ENCODE peak calls at places on chromosomes 5 and 9, in seven cellular contexts. D, H, C, A, K, E and P are unnamed samples. For H3K36me3, the result is how much of the 10 kb centered on the place peaks cover.

GRCh38 chr5:83430130-83431010 is 41.2 kb upstream of the VCAN start:
- DNase-seq in H (no peak), D (peak), E (peak), C (peak), K (peak), A (peak), P (peak)

GRCh38 chr5:158543539-158544387 is 556.0 kb downstream of the EBF1 start:
- DNase-seq in A (peak), D (no peak), E (no peak), H (no peak), C (no peak), K (no peak), P (no peak)

GRCh38 chr5:148734518-148734917 is 80.2 kb upstream of the HTR4 start:
- DNase-seq in H (no peak), E (no peak), D (no peak), C (no peak), K (no peak), A (no peak), P (no peak)

GRCh38 chr5:166883016-166883415 is 1408.4 kb upstream of the WWC1 start:
- DNase-seq in A (peak), D (no peak), K (no peak), C (no peak), H (no peak), E (no peak), P (no peak)

GRCh38 chr9:126939821-126940221 is 25.2 kb downstream of the RALGPS1 start:
- DNase-seq in K (no peak), A (no peak), H (no peak), C (peak), E (peak), D (no peak), P (no peak)

GRCh38 chr5:67246546-67246945 is 49.9 kb upstream of the CD180 start:
- DNase-seq in D (no peak), A (no peak), H (no peak), C (no peak), K (no peak), E (no peak), P (no peak)

GRCh38 chr5:75510417-75510835 is 1.0 kb downstream of the CERT1 start:
- DNase-seq in C (peak), D (no peak), H (peak), A (peak), E (peak), K (no peak), P (no peak)

GRCh38 chr5:173984218-173984617 is 4.8 kb upstream of the C5orf47 start:
- DNase-seq in C (no peak), A (peak), E (peak), K (no peak), D (no peak), H (no peak), P (no peak)

GRCh38 chr9:82109626-82110025 is 121.1 kb downstream of the SPATA31D1 start:
- DNase-seq in K (no peak), H (no peak), A (peak), C (no peak), D (no peak), E (no peak), P (no peak)

GRCh38 chr5:140554454-140554853 is 2.8 kb downstream of the SRA1 start:
- DNase-seq in K (no peak), C (no peak), E (no peak), D (no peak), H (no peak), A (peak), P (no peak)

GRCh38 chr5:32017638-32018429 is 156.3 kb downstream of the GOLPH3 start:
- DNase-seq in D (no peak), A (peak), E (no peak), H (no peak), C (peak), K (peak), P (no peak)

GRCh38 chr5:77847129-77847460 is 71.0 kb upstream of the TBCA start:
- DNase-seq in E (no peak), C (no peak), D (no peak), H (no peak), A (no peak), K (no peak), P (no peak)

GRCh38 chr5:57416246-57416996 is 66.2 kb downstream of the ACTBL2 start:
- DNase-seq in D (no peak), A (peak), K (no peak), E (no peak), C (no peak), H (no peak), P (no peak)

GRCh38 chr9:38388283-38389223 is 3.9 kb upstream of the ALDH1B1 start:
- DNase-seq in E (no peak), D (no peak), A (peak), C (no peak), H (peak), K (peak), P (no peak)

GRCh38 chr9:38390442-38390841 is 2.1 kb upstream of the ALDH1B1 start:
- DNase-seq in H (no peak), D (no peak), C (no peak), E (no peak), A (no peak), K (no peak), P (no peak)

GRCh38 chr9:38387751-38388150 is 4.8 kb upstream of the ALDH1B1 start:
- DNase-seq in C (no peak), K (no peak), A (no peak), D (no peak), E (no peak), H (no peak), P (no peak)

GRCh38 chr9:38390851-38391250 is 1.7 kb upstream of the ALDH1B1 start:
- DNase-seq in E (peak), A (no peak), K (no peak), H (no peak), C (no peak), D (no peak), P (no peak)

GRCh38 chr9:38389313-38389712 is 3.2 kb upstream of the ALDH1B1 start:
- DNase-seq in A (peak), C (no peak), K (no peak), H (no peak), E (no peak), D (no peak), P (no peak)
- H3K36me3 ChIP-seq in A (under half), C (under half), K (under half), H (under half), E (under half), D (under half), P (under half)

GRCh38 chr9:21815643-21816042 is 13.2 kb downstream of the MTAP start:
- DNase-seq in H (no peak), C (no peak), E (no peak), D (no peak), A (no peak), K (no peak), P (no peak)

GRCh38 chr9:21812415-21812814 is 10.0 kb downstream of the MTAP start:
- DNase-seq in D (no peak), H (no peak), K (no peak), C (no peak), A (peak), E (no peak), P (no peak)

GRCh38 chr9:21811914-21812313 is 9.5 kb downstream of the MTAP start:
- DNase-seq in E (no peak), A (no peak), K (no peak), H (no peak), D (no peak), C (no peak), P (no peak)

GRCh38 chr9:21812945-21813568 is 10.6 kb downstream of the MTAP start:
- DNase-seq in D (peak), C (peak), K (peak), H (peak), E (peak), A (peak), P (peak)

GRCh38 chr9:21813575-21814473 is 11.4 kb downstream of the MTAP start:
- DNase-seq in H (peak), E (peak), C (peak), D (no peak), A (peak), K (peak), P (peak)
- H3K36me3 ChIP-seq in H (under half), E (under half), C (under half), D (half or more), A (under half), K (under half), P (half or more)

DNA sequence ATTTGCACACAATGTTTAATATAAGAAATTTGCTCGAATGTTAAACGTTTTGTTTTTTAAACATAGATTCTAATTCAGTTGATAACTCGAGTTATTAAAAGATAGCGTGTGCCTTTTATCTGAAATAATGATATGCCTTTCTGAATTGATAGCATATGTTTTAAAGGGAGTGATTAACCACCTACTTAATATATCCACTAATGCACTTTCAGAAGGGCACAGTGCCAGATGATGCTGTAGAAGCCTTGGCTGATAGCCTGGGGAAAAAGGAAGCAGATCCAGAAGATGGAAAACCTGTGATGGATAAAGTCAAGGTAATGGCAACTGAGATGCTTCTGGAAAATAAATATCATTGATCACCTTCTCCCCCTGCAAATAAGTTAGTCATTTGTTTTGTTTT is 53.9 kb downstream of the ERAP1 start:
- DNase-seq in E (no peak), A (no peak), D (no peak), H (no peak), C (no peak), K (no peak), P (no peak)
- H3K36me3 ChIP-seq in E (under half), A (under half), D (half or more), H (under half), C (under half), K (under half), P (under half)

GRCh38 chr9:128286435-128286834 is 10.4 kb downstream of the SWI5 start:
- DNase-seq in A (peak), H (no peak), K (no peak), C (no peak), E (no peak), D (no peak), P (no peak)
- H3K36me3 ChIP-seq in A (under half), H (under half), K (under half), C (under half), E (under half), D (half or more), P (under half)